ENCODE peak calls at places on chromosomes 4 and X, in ten cellular contexts. X is endothelial cell of umbilical vein, P is sigmoid colon, U is left lung, L is heart right ventricle, T is lower lobe of right lung, R is breast epithelium, Y is fibroblast of lung, F is psoas muscle, B is HCT116. J is an unnamed sample. For H3K4me1, the result is how much of the 10 kb centered on the place peaks cover.

GRCh38 chrX:132165651-132166050 is 37.8 kb upstream of the FRMD7 start:
- DNase-seq in X (no peak), P (no peak), U (no peak), L (no peak), T (no peak), R (no peak), Y (peak), F (no peak), B (no peak), J (no peak)

GRCh38 chr4:112927544-112927943 is 121.9 kb upstream of the ANK2 start:
- DNase-seq in X (no peak), P (no peak), U (no peak), L (no peak), T (no peak), R (no peak), Y (peak), F (no peak), B (no peak), J (no peak)

GRCh38 chr4:124938836-124939235 is 226.3 kb upstream of the ANKRD50 start:
- DNase-seq in X (no peak), P (no peak), U (no peak), L (no peak), T (no peak), R (no peak), Y (no peak), F (no peak), B (no peak), J (no peak)

GRCh38 chrX:129599499-129599898 is 55.3 kb downstream of the APLN start:
- DNase-seq in X (no peak), P (no peak), U (no peak), L (no peak), T (no peak), R (no peak), Y (no peak), F (no peak), B (no peak), J (no peak)

GRCh38 chr4:155629183-155629825 is 37.3 kb upstream of the GUCY1A1 start:
- DNase-seq in X (peak), P (no peak), U (no peak), L (no peak), T (no peak), R (no peak), Y (peak), F (no peak), B (no peak), J (no peak)

GRCh38 chr4:24799544-24800272 is 4.3 kb downstream of the SOD3 start:
- DNase-seq in X (no peak), P (no peak), U (peak), L (peak), T (peak), R (no peak), Y (peak), F (no peak), B (no peak), J (no peak)

GRCh38 chr4:40199999-40200880 is 3.4 kb downstream of the RHOH start:
- DNase-seq in X (no peak), P (no peak), U (no peak), L (no peak), T (no peak), R (no peak), Y (peak), F (no peak), B (no peak), J (no peak)

GRCh38 chr4:33961751-33962150 is 2282.6 kb downstream of the ARAP2 start:
- DNase-seq in X (no peak), P (no peak), U (no peak), L (no peak), T (no peak), R (no peak), Y (peak), F (no peak), B (no peak), J (no peak)

GRCh38 chrX:118644378-118644777 is 83.0 kb upstream of the IL13RA1 start:
- DNase-seq in X (peak), P (no peak), U (no peak), L (no peak), T (no peak), R (no peak), Y (peak), F (no peak), B (peak), J (peak)

GRCh38 chr4:149223659-149224058 is 592.0 kb downstream of the IQCM start:
- DNase-seq in X (no peak), P (no peak), U (no peak), L (no peak), T (no peak), R (no peak), Y (peak), F (no peak), B (no peak), J (no peak)

GRCh38 chr4:141275834-141276233 is 55.1 kb downstream of the ZNF330 start:
- DNase-seq in X (peak), P (no peak), U (no peak), L (no peak), T (no peak), R (no peak), Y (peak), F (no peak), B (no peak), J (no peak)

GRCh38 chr4:184648220-184649025 is 824 bp downstream of the CASP3 start:
- DNase-seq in X (peak), P (peak), U (peak), L (peak), T (peak), R (peak), Y (peak), F (peak), B (no peak), J (peak)

GRCh38 chr4:116603096-116603495 is 482.3 kb downstream of the TRAM1L1 start:
- DNase-seq in X (no peak), P (no peak), U (no peak), L (no peak), T (no peak), R (no peak), Y (no peak), F (no peak), B (peak), J (no peak)

GRCh38 chr4:128516568-128516967 is 229.0 kb upstream of the PGRMC2 start:
- DNase-seq in X (peak), P (no peak), U (no peak), L (no peak), T (no peak), R (no peak), Y (peak), F (no peak), B (no peak), J (no peak)

GRCh38 chrX:141220342-141221008 is 21.8 kb downstream of the SPANXC start:
- DNase-seq in X (peak), P (no peak), U (no peak), L (no peak), T (no peak), R (no peak), Y (peak), F (no peak), B (no peak), J (no peak)

GRCh38 chr4:139534287-139534950 is 21.6 kb downstream of the SETD7 start:
- DNase-seq in X (no peak), P (no peak), U (no peak), L (no peak), T (no peak), R (no peak), Y (no peak), F (no peak), B (no peak), J (no peak)

GRCh38 chr4:33150139-33150538 is 2430.0 kb downstream of the PCDH7 start:
- DNase-seq in X (no peak), P (no peak), U (no peak), L (no peak), T (no peak), R (no peak), Y (no peak), F (no peak), B (no peak), J (no peak)

GRCh38 chrX:133670394-133670793 is 255.1 kb upstream of the GPC4 start:
- DNase-seq in X (peak), P (no peak), U (no peak), L (no peak), T (no peak), R (no peak), Y (peak), F (no peak), B (peak), J (peak)

GRCh38 chr4:108796173-108796572 is 33.3 kb upstream of the ETNPPL start:
- DNase-seq in X (peak), P (no peak), U (no peak), L (no peak), T (no peak), R (no peak), Y (no peak), F (no peak), B (no peak), J (no peak)

GRCh38 chr4:55592014-55592413 is at the start of gene PDCL2:
- DNase-seq in X (no peak), P (no peak), U (peak), L (no peak), T (no peak), R (no peak), Y (no peak), F (peak), B (no peak), J (no peak)

GRCh38 chrX:78104447-78105176 is 564 bp downstream of the PGK1 start:
- DNase-seq in X (peak), P (peak), U (peak), L (peak), T (peak), R (peak), Y (peak), F (peak), B (no peak), J (peak)

GRCh38 chr4:3176625-3177229 is 72.2 kb upstream of the MSANTD1 start:
- DNase-seq in X (no peak), P (no peak), U (no peak), L (no peak), T (no peak), R (no peak), Y (no peak), F (no peak), B (no peak), J (peak)

GRCh38 chr4:76752911-76753494 is 144.9 kb downstream of the SOWAHB start:
- DNase-seq in X (peak), P (no peak), U (no peak), L (no peak), T (no peak), R (no peak), Y (peak), F (no peak), B (peak), J (no peak)

GRCh38 chr4:40199179-40199670 is 2.4 kb downstream of the RHOH start:
- DNase-seq in X (no peak), P (no peak), U (no peak), L (no peak), T (no peak), R (no peak), Y (no peak), F (no peak), B (no peak), J (no peak)

GRCh38 chr4:88104902-88105610 is 53.4 kb downstream of the ABCG2 start:
- DNase-seq in X (peak), P (no peak), U (no peak), L (no peak), T (no peak), R (no peak), Y (peak), F (no peak), B (no peak), J (no peak)

GRCh38 chr4:88109123-88109864 is 49.1 kb downstream of the ABCG2 start:
- DNase-seq in X (peak), P (no peak), U (no peak), L (no peak), T (no peak), R (no peak), Y (no peak), F (no peak), B (no peak), J (no peak)

GRCh38 chr4:88108747-88109122 is 49.7 kb downstream of the ABCG2 start:
- DNase-seq in X (no peak), P (no peak), U (no peak), L (no peak), T (no peak), R (no peak), Y (peak), F (no peak), B (no peak), J (no peak)

GRCh38 chr4:88107406-88108107 is 50.9 kb downstream of the ABCG2 start:
- DNase-seq in X (peak), P (no peak), U (no peak), L (no peak), T (no peak), R (no peak), Y (peak), F (no peak), B (no peak), J (peak)

GRCh38 chr4:88106205-88106604 is 52.2 kb downstream of the ABCG2 start:
- DNase-seq in X (peak), P (no peak), U (no peak), L (no peak), T (no peak), R (no peak), Y (peak), F (no peak), B (no peak), J (no peak)
- H3K4me1 ChIP-seq in X (under half), P (under half), U (under half), L (under half), T (under half), R (under half), Y (under half), F (under half), B (under half), J (under half)

GRCh38 chr4:87075876-87076275 is 141.1 kb downstream of the AFF1 start:
- DNase-seq in X (no peak), P (no peak), U (no peak), L (no peak), T (no peak), R (no peak), Y (no peak), F (no peak), B (no peak), J (no peak)

GRCh38 chr4:87078987-87079469 is 141.4 kb downstream of the KLHL8 start:
- DNase-seq in X (peak), P (peak), U (no peak), L (no peak), T (no peak), R (no peak), Y (peak), F (no peak), B (no peak), J (no peak)

GRCh38 chr4:87076690-87077358 is 142.0 kb downstream of the AFF1 start:
- DNase-seq in X (no peak), P (no peak), U (no peak), L (no peak), T (no peak), R (no peak), Y (no peak), F (no peak), B (no peak), J (peak)

GRCh38 chr4:87079967-87080366 is 140.5 kb downstream of the KLHL8 start:
- DNase-seq in X (no peak), P (no peak), U (no peak), L (no peak), T (no peak), R (no peak), Y (no peak), F (no peak), B (no peak), J (no peak)

DNA sequence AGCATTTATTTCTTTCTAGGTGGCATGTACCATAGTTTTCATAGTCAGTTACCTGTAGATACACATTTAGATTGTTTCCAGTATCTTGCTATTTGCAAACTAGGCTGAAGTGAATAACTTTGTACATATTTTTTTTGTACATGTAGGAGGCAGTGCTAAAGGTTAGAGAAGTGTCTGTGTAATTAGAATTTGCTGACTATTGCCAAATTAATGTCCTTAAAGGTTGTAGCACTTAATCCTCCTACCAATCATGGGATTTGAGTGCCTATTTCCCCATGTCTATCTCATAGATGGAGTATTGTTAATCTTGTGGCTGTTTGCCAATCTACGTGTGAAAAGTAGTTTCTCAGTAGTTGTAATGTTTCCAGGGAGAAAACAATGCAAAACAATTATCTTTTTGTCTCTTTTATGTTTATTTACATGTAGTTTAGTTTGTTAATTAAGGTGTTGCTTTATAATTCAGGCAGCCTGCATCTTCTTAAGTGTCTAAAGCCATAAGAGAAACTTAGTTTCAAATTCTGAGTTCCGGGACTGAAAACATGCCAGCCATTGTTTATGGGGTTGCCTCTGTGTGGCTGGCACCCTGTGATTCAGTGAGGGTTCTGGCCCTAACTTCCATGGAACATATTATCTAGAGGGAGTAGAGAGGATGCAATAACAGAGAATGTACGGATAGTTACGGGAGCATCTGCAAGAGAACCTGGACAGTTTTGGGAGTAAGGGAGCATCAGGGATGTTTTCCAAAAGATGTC is 142.4 kb downstream of the KLHL8 start:
- DNase-seq in X (peak), P (no peak), U (no peak), L (no peak), T (no peak), R (no peak), Y (no peak), F (no peak), B (no peak), J (no peak)
- H3K4me3 ChIP-seq in X (peak), P (no peak), U (no peak), L (no peak), T (no peak), R (no peak), Y (no peak), F (peak), B (no peak), J (no peak)

DNA sequence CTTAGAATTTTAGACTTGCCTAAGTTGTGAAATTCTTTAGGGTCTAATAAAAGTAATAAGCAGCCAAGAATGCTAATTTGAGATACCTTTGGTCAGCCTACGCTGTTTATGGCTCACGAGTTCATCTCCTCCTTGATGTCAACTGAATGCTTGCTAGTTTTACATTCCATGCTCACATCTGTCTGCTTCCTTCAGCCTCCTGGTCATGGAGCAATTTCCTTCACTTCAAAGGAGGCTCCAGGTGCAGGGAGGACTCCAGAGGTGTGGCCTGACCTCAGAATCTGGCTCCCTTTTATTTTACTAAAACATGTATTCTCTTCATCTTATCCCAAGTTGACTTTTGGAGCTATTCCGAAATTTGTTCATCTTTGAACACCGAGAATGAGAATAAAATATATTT is 23.3 kb upstream of the LNX1 start:
- DNase-seq in X (no peak), P (no peak), U (no peak), L (no peak), T (no peak), R (no peak), Y (no peak), F (no peak), B (no peak), J (no peak)
- TF ChIP-seq CTCF in X (no peak), P (no peak), U (no peak), L (no peak), T (no peak), R (no peak), Y (no peak), F (no peak), B (no peak), J (no peak)

GRCh38 chrX:1453951-1454785 is 1.5 kb upstream of the ASMTL start:
- DNase-seq in X (peak), P (peak), U (peak), L (peak), T (peak), R (peak), Y (peak), F (peak), B (peak), J (peak)
- H3K4me1 ChIP-seq in X (under half), P (under half), U (under half), L (under half), T (under half), R (under half), Y (under half), F (under half), B (under half), J (under half)

DNA sequence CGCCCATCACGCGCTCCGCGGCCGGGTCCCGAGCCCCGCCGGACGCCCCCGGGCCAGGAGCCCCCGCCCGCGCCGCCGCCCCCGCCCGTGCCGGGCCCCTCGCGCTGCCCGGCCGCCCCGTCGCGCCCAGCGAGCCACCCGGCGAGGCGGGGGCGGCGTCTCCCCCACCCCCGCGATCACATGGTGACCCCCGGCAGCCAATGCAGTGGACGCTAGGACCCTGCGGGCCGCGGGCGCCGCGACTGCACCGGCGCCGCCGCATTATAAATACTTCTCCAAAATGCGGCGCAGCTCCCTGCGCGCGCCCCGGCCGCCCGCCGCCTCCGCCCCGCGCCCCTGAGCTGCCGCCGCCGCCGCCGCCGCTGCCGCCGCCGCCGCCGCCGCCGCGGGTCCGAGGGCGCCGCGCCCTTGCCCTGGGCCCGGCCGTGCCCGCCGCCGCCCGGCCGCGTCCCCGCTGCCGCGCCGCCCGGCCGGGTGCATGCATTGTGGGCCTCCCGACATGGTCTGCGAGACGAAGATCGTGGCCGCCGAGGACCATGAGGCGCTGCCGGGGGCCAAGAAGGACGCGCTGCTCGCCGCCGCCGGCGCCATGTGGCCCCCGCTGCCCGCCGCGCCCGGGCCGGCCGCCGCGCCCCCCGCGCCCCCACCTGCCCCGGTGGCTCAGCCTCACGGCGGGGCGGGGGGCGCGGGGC is at the start of gene NAT8L:
- DNase-seq in X (no peak), P (no peak), U (peak), L (peak), T (peak), R (no peak), Y (no peak), F (peak), B (peak), J (peak)
- H3K4me3 ChIP-seq in X (no peak), P (peak), U (peak), L (peak), T (peak), R (peak), Y (no peak), F (peak), B (peak), J (no peak)

GRCh38 chr4:5821665-5822358 is 71.1 kb downstream of the CRMP1 start:
- DNase-seq in X (no peak), P (no peak), U (peak), L (no peak), T (no peak), R (no peak), Y (no peak), F (no peak), B (peak), J (no peak)
- TF ChIP-seq CTCF in X (peak), P (peak), U (peak), L (peak), T (peak), R (no peak), Y (peak), F (peak), B (peak), J (no peak)

GRCh38 chr4:52243367-52243766 is 192.3 kb downstream of the SPATA18 start:
- DNase-seq in X (no peak), P (no peak), U (no peak), L (no peak), T (no peak), R (no peak), Y (no peak), F (no peak), B (no peak), J (no peak)
- H3K4me1 ChIP-seq in X (under half), P (under half), U (under half), L (under half), T (under half), R (under half), Y (under half), F (under half), B (under half), J (under half)

GRCh38 chr4:17060230-17060629 is 161.8 kb upstream of the LDB2 start:
- DNase-seq in X (no peak), P (no peak), U (no peak), L (no peak), T (no peak), R (no peak), Y (no peak), F (no peak), B (no peak), J (no peak)

GRCh38 chr4:17058506-17058905 is 160.1 kb upstream of the LDB2 start:
- DNase-seq in X (no peak), P (no peak), U (no peak), L (peak), T (no peak), R (no peak), Y (peak), F (peak), B (no peak), J (no peak)

GRCh38 chr4:17057035-17057434 is 158.6 kb upstream of the LDB2 start:
- DNase-seq in X (no peak), P (no peak), U (no peak), L (no peak), T (no peak), R (no peak), Y (no peak), F (no peak), B (no peak), J (no peak)

GRCh38 chr4:17055788-17056187 is 157.3 kb upstream of the LDB2 start:
- DNase-seq in X (peak), P (no peak), U (no peak), L (no peak), T (no peak), R (no peak), Y (peak), F (no peak), B (no peak), J (no peak)

GRCh38 chr4:17059192-17059634 is 160.8 kb upstream of the LDB2 start:
- DNase-seq in X (no peak), P (no peak), U (no peak), L (peak), T (no peak), R (no peak), Y (no peak), F (peak), B (no peak), J (no peak)
- H3K4me3 ChIP-seq in X (no peak), P (no peak), U (no peak), L (no peak), T (no peak), R (no peak), Y (peak), F (no peak), B (no peak), J (no peak)